ENCODE peak calls at places on chromosomes 13 and 19, in nine cellular contexts. K is A549, V is stomach, T is ovary, P is transverse colon, I is HepG2, F is suprapubic skin, X is tibial nerve, J is sigmoid colon. Z is an unnamed sample.

GRCh38 chr13:74246398-74246975 is 112.3 kb upstream of the KLF12 start:
- DNase-seq in K (no peak), V (no peak), T (no peak), P (no peak), I (no peak), F (no peak), X (no peak), J (peak), Z (no peak)

GRCh38 chr19:17246681-17247425 is 1.1 kb upstream of the NR2F6 start:
- DNase-seq in K (no peak), V (peak), T (no peak), P (peak), I (peak), F (no peak), X (peak), J (no peak), Z (no peak)

GRCh38 chr13:50195045-50195444 is 179.8 kb downstream of the KCNRG start:
- DNase-seq in K (no peak), V (no peak), T (no peak), P (no peak), I (no peak), F (no peak), X (no peak), J (no peak), Z (peak)

GRCh38 chr13:98180092-98180491 is 3.0 kb upstream of the RNF113B start:
- DNase-seq in K (no peak), V (no peak), T (no peak), P (no peak), I (no peak), F (no peak), X (no peak), J (no peak), Z (no peak)

GRCh38 chr19:52351512-52351911 is 15.5 kb downstream of the ZNF610 start:
- DNase-seq in K (no peak), V (no peak), T (no peak), P (no peak), I (no peak), F (no peak), X (no peak), J (no peak), Z (no peak)

GRCh38 chr13:113404723-113405471 is 41.0 kb upstream of the GRTP1 start:
- DNase-seq in K (no peak), V (no peak), T (no peak), P (no peak), I (no peak), F (peak), X (peak), J (peak), Z (no peak)

GRCh38 chr13:65613004-65613403 is 1617.1 kb downstream of the PCDH9 start:
- DNase-seq in K (no peak), V (no peak), T (no peak), P (no peak), I (peak), F (no peak), X (no peak), J (no peak), Z (no peak)

GRCh38 chr19:16496613-16496983 is 404 bp downstream of the C19orf44 start:
- DNase-seq in K (no peak), V (peak), T (no peak), P (peak), I (no peak), F (no peak), X (no peak), J (peak), Z (no peak)

GRCh38 chr13:95326695-95327094 is 25.4 kb upstream of the ABCC4 start:
- DNase-seq in K (no peak), V (no peak), T (no peak), P (no peak), I (no peak), F (no peak), X (no peak), J (no peak), Z (no peak)

GRCh38 chr13:40665061-40665753 is 1.2 kb downstream of the FOXO1 start:
- DNase-seq in K (peak), V (peak), T (peak), P (peak), I (no peak), F (no peak), X (no peak), J (no peak), Z (no peak)

GRCh38 chr19:18000981-18001836 is 6.8 kb upstream of the ARRDC2 start:
- DNase-seq in K (peak), V (peak), T (peak), P (peak), I (peak), F (peak), X (peak), J (peak), Z (peak)

GRCh38 chr19:35806597-35806996 is 6.0 kb downstream of the PRODH2 start:
- DNase-seq in K (no peak), V (no peak), T (no peak), P (no peak), I (no peak), F (no peak), X (no peak), J (no peak), Z (no peak)

GRCh38 chr13:32150794-32151193 is 119.2 kb downstream of the FRY start:
- DNase-seq in K (no peak), V (no peak), T (peak), P (peak), I (no peak), F (peak), X (peak), J (peak), Z (no peak)

GRCh38 chr19:17244618-17245534 is 843 bp downstream of the NR2F6 start:
- DNase-seq in K (no peak), V (peak), T (peak), P (peak), I (no peak), F (no peak), X (no peak), J (no peak), Z (no peak)

GRCh38 chr19:56147307-56147706 is 6.2 kb downstream of the ZNF444 start:
- DNase-seq in K (no peak), V (no peak), T (no peak), P (no peak), I (no peak), F (no peak), X (no peak), J (no peak), Z (no peak)

GRCh38 chr19:41401483-41401882 is 3.9 kb downstream of the BCKDHA start:
- DNase-seq in K (no peak), V (no peak), T (no peak), P (no peak), I (no peak), F (no peak), X (no peak), J (no peak), Z (no peak)

GRCh38 chr13:92806215-92806614 is 420.4 kb upstream of the GPC6 start:
- DNase-seq in K (no peak), V (no peak), T (peak), P (no peak), I (no peak), F (no peak), X (no peak), J (no peak), Z (no peak)

GRCh38 chr19:20513179-20513934 is 52.2 kb downstream of the ZNF737 start:
- DNase-seq in K (no peak), V (no peak), T (no peak), P (no peak), I (no peak), F (no peak), X (no peak), J (no peak), Z (no peak)

GRCh38 chr19:49923055-49924003 is 5.7 kb upstream of the ATF5 start:
- DNase-seq in K (no peak), V (no peak), T (no peak), P (peak), I (no peak), F (no peak), X (no peak), J (no peak), Z (no peak)

GRCh38 chr19:49136771-49137171 is 17.4 kb downstream of the PPFIA3 start:
- DNase-seq in K (no peak), V (peak), T (no peak), P (peak), I (no peak), F (no peak), X (no peak), J (peak), Z (no peak)

GRCh38 chr13:26021516-26021915 is 30.3 kb downstream of the SHISA2 start:
- DNase-seq in K (no peak), V (no peak), T (no peak), P (no peak), I (no peak), F (no peak), X (no peak), J (no peak), Z (no peak)

GRCh38 chr19:24033962-24034342 is 53.0 kb upstream of the ZNF254 start:
- DNase-seq in K (peak), V (peak), T (peak), P (peak), I (peak), F (peak), X (no peak), J (peak), Z (peak)

GRCh38 chr19:45177817-45178261 is at the start of gene TRAPPC6A:
- DNase-seq in K (peak), V (peak), T (no peak), P (no peak), I (no peak), F (no peak), X (no peak), J (no peak), Z (no peak)

GRCh38 chr19:23116802-23117571 is at the start of gene ZNF730:
- DNase-seq in K (no peak), V (no peak), T (peak), P (peak), I (no peak), F (peak), X (peak), J (no peak), Z (no peak)

GRCh38 chr19:39595950-39596349 is 6.4 kb upstream of the LGALS13 start:
- DNase-seq in K (no peak), V (no peak), T (no peak), P (no peak), I (no peak), F (no peak), X (no peak), J (no peak), Z (no peak)

GRCh38 chr13:104920091-104920490 is 1615.4 kb downstream of the EFNB2 start:
- DNase-seq in K (no peak), V (no peak), T (no peak), P (no peak), I (no peak), F (no peak), X (no peak), J (no peak), Z (no peak)

GRCh38 chr13:100089633-100090032 is 740 bp downstream of the PCCA start:
- DNase-seq in K (no peak), V (no peak), T (no peak), P (no peak), I (no peak), F (no peak), X (no peak), J (no peak), Z (no peak)

GRCh38 chr13:23617551-23618014 is 47.4 kb downstream of the TNFRSF19 start:
- DNase-seq in K (no peak), V (no peak), T (no peak), P (no peak), I (no peak), F (no peak), X (no peak), J (no peak), Z (no peak)

GRCh38 chr19:15378529-15379082 is 981 bp downstream of the AKAP8 start:
- DNase-seq in K (peak), V (peak), T (no peak), P (peak), I (peak), F (peak), X (no peak), J (peak), Z (no peak)

GRCh38 chr19:17457621-17458020 is 3.1 kb downstream of the NXNL1 start:
- DNase-seq in K (no peak), V (no peak), T (no peak), P (no peak), I (no peak), F (no peak), X (no peak), J (no peak), Z (no peak)

GRCh38 chr13:113102727-113103126 is 2.9 kb upstream of the F7 start:
- DNase-seq in K (no peak), V (no peak), T (no peak), P (no peak), I (no peak), F (no peak), X (no peak), J (no peak), Z (no peak)

GRCh38 chr13:60043262-60043661 is 120.5 kb downstream of the DIAPH3 start:
- DNase-seq in K (no peak), V (no peak), T (no peak), P (no peak), I (no peak), F (no peak), X (no peak), J (no peak), Z (no peak)

GRCh38 chr13:96540656-96541055 is 450.7 kb downstream of the HS6ST3 start:
- DNase-seq in K (no peak), V (no peak), T (no peak), P (no peak), I (no peak), F (no peak), X (no peak), J (no peak), Z (no peak)

GRCh38 chr13:107441279-107441678 is 774.1 kb downstream of the LIG4 start:
- DNase-seq in K (no peak), V (no peak), T (no peak), P (no peak), I (no peak), F (no peak), X (no peak), J (no peak), Z (no peak)

GRCh38 chr19:13149628-13150186 is 468 bp downstream of the STX10 start:
- DNase-seq in K (no peak), V (peak), T (peak), P (peak), I (peak), F (peak), X (no peak), J (peak), Z (no peak)

GRCh38 chr19:16078759-16079707 is 2.7 kb downstream of the TPM4 start:
- DNase-seq in K (no peak), V (peak), T (peak), P (peak), I (peak), F (peak), X (peak), J (peak), Z (peak)

GRCh38 chr19:17070421-17070820 is 4.8 kb downstream of the HAUS8 start:
- DNase-seq in K (no peak), V (no peak), T (no peak), P (no peak), I (no peak), F (no peak), X (no peak), J (no peak), Z (no peak)

GRCh38 chr19:47608908-47609879 is at the start of gene BICRA:
- DNase-seq in K (peak), V (peak), T (peak), P (peak), I (peak), F (peak), X (peak), J (peak), Z (peak)

GRCh38 chr19:40797963-40798222 is 1.1 kb upstream of the EGLN2 start:
- DNase-seq in K (no peak), V (no peak), T (no peak), P (no peak), I (no peak), F (no peak), X (no peak), J (no peak), Z (no peak)

DNA sequence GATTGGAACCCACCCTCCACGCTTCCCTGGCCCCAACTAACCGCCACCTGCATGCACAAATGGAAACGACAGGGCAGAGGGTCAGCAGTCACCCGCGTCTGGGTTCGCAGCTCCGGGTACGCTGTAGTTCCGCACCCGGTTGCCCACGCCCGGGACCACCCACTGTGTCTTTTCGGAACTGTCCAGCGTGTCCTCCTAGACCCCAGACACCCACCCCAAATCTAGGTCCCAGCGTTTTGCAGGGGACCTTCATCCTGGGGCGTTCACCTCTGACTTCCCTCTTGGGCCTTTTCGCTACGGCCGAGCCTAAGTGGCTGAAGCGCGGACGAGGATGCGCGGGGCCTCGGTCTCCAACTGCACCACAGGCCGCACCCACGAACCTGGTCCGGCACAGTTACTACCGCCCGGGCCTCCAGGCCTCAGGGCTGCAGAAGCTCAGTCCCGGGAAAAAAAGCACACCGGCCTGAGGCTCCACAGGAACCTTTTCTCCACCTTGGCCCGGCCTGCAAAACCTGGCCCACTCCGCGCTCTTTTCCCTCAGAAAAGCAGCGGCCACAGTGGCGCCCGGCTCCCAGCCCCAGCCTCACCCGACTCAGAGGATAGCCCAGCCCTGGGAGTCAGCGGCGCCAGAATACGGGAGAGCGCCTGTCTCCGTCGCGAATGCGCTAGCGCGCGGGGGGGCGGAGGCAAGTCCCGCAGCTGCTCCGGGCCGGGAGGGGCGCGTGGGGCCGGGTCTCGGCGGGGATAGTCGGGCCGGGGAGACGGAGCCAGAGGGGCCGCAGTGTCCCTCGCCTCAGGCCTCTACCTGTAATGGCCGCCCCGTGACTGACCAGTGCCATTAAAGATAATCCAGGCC is at the start of gene ZFP30:
- DNase-seq in K (peak), V (peak), T (peak), P (peak), I (peak), F (peak), X (peak), J (peak), Z (peak)
- TF ChIP-seq EP300 in K (no peak), V (no peak), T (no peak), P (no peak), I (no peak), F (no peak), X (no peak), J (no peak), Z (no peak)

DNA sequence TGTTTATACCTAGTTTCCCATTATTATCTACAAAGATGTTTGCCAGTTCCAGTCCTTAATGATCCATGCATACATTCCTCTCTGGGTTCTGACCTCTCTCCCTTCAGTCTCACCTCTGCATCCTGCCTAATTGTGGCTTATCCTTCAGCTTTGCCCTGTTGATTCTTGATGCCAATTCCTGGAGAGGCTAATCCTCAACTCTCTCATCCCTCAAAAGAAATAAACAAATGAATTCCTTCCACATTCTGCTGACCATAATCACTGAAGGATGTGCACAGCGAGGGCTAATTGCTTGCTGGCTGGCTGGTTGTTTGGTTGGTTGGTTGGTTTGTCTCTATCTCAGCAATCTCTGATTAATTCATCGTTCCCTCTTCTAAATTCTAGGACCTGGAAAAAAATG is 113.8 kb downstream of the IRS2 start:
- DNase-seq in K (no peak), V (no peak), T (no peak), P (no peak), I (no peak), F (no peak), X (no peak), J (no peak), Z (peak)
- TF ChIP-seq POLR2A in K (no peak), V (no peak), T (no peak), P (no peak), I (no peak), F (no peak), X (no peak), J (no peak), Z (no peak)

DNA sequence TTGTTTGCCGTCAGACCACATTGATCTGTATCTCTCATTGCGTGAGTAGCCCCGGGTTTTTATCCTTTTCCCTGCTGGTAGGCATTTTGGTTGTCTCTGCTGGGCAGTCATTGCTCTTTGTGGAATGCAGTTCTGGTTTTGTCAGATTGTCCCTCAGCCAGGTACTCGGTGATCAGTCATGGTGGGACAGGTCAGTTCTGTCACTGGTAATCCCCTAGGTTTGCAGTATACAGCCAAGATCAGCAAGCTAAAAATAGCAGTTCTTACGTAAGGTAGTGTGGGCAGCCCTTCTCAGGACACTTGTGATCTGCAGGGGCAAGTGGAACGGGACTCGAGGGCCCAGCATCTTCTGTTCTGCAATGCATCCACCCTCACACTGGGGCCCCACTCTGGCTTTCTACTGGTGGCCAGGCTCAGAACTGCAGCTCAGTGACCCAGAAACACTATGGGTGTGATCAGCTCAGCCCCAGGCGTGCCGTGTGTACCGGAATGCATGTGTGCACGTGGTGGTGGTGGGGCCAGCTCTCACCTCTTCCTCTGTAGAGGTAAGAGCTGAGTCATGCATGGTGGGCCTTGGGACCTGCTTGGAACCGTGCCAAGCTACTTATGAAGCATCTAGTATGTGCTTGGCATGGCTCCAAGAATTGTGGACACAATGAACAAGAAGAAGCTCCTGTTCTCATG is 6.3 kb downstream of the PLEKHF1 start:
- DNase-seq in K (no peak), V (peak), T (no peak), P (peak), I (peak), F (no peak), X (no peak), J (peak), Z (no peak)
- TF ChIP-seq CTCF in K (no peak), V (peak), T (no peak), P (peak), I (no peak), F (peak), X (no peak), J (no peak), Z (peak)

DNA sequence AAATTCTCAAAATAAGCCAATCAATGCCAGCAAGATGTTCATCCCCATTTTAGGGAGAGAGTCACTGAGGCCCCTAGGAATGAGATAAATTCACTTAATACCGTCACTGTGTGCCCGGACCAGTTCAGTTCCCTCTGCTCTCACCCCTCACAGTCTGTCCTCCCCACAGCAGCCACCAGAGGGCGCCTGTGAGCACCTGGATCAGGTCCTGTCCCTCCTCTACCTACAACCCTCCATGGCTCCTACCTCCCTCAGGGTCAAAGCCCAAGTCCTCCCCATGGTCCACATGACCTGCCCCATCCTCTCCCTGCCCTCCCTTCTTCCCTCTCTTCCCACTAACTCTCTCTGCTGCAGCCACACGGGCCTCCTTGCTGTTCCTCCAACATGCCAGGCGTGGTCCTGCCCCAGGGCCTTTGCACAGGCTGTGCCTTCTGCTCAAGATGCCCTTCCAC is 42.0 kb upstream of the NFIC start:
- DNase-seq in K (no peak), V (peak), T (no peak), P (peak), I (peak), F (no peak), X (peak), J (peak), Z (no peak)
- TF ChIP-seq EP300 in K (no peak), V (no peak), T (no peak), P (no peak), I (no peak), F (no peak), X (no peak), J (no peak), Z (no peak)

Z was measured in esophagus muscularis mucosa.